ENCODE peak calls at places on chromosomes 4 and X, in four cellular contexts. One of them, this sample, is unnamed.

GRCh38 chr4:71338846-71339593 is at the start of gene SLC4A4:
- DNase-seq in K562: no peak
- DNase-seq in HepG2: no peak
- DNase-seq in GM12878: peak; percentile 70
- DNase-seq in this sample: no peak

GRCh38 chr4:147103403-147103946 is 157.8 kb upstream of the TTC29 start:
- DNase-seq in K562: no peak
- DNase-seq in HepG2: no peak
- DNase-seq in GM12878: no peak
- DNase-seq in this sample: no peak

GRCh38 chr4:37415845-37416369 is 171.4 kb downstream of the NWD2 start:
- DNase-seq in K562: no peak
- DNase-seq in HepG2: no peak
- DNase-seq in GM12878: no peak
- DNase-seq in this sample: no peak

GRCh38 chr4:1452431-1453051 is 46.3 kb upstream of the NKX1-1 start:
- DNase-seq in K562: no peak
- DNase-seq in HepG2: no peak
- DNase-seq in GM12878: no peak
- DNase-seq in this sample: no peak

GRCh38 chr4:8001564-8002355 is 62.1 kb upstream of the AFAP1 start:
- DNase-seq in K562: no peak
- DNase-seq in HepG2: no peak
- DNase-seq in GM12878: no peak
- DNase-seq in this sample: no peak

GRCh38 chr4:120156115-120156718 is 89.6 kb upstream of the MAD2L1 start:
- DNase-seq in K562: peak; percentile 9
- DNase-seq in HepG2: peak; percentile 58
- DNase-seq in GM12878: peak; percentile 7
- DNase-seq in this sample: peak; percentile 1

GRCh38 chr4:28926156-28926555 is 1794.0 kb upstream of the PCDH7 start:
- DNase-seq in K562: no peak
- DNase-seq in HepG2: no peak
- DNase-seq in GM12878: no peak
- DNase-seq in this sample: no peak

GRCh38 chr4:177974461-177974860 is 532.2 kb upstream of the AGA start:
- DNase-seq in K562: no peak
- DNase-seq in HepG2: no peak
- DNase-seq in GM12878: no peak
- DNase-seq in this sample: no peak

GRCh38 chr4:22493523-22493922 is 22.3 kb downstream of the ADGRA3 start:
- DNase-seq in K562: no peak
- DNase-seq in HepG2: no peak
- DNase-seq in GM12878: no peak
- DNase-seq in this sample: no peak

GRCh38 chr4:1043658-1044468 is 32.4 kb downstream of the FGFRL1 start:
- DNase-seq in K562: peak; percentile 95
- DNase-seq in HepG2: peak; percentile 84
- DNase-seq in GM12878: no peak
- DNase-seq in this sample: no peak

GRCh38 chr4:1566838-1567518 is 117.1 kb downstream of the FAM53A start:
- DNase-seq in K562: no peak
- DNase-seq in HepG2: no peak
- DNase-seq in GM12878: no peak
- DNase-seq in this sample: peak; percentile 74

GRCh38 chr4:80340036-80340435 is 4.5 kb downstream of the CFAP299 start:
- DNase-seq in K562: no peak
- DNase-seq in HepG2: no peak
- DNase-seq in GM12878: no peak
- DNase-seq in this sample: no peak

GRCh38 chr4:4968161-4968757 is 51.0 kb downstream of the CYTL1 start:
- DNase-seq in K562: no peak
- DNase-seq in HepG2: no peak
- DNase-seq in GM12878: no peak
- DNase-seq in this sample: no peak

GRCh38 chr4:182265881-182266280 is 22.7 kb downstream of the TENM3 start:
- DNase-seq in K562: no peak
- DNase-seq in HepG2: peak; percentile 9
- DNase-seq in GM12878: no peak
- DNase-seq in this sample: no peak

GRCh38 chrX:152817082-152817744 is 13.3 kb downstream of the CETN2 start:
- DNase-seq in K562: peak; percentile 68
- DNase-seq in HepG2: no peak
- DNase-seq in GM12878: no peak
- DNase-seq in this sample: peak; percentile 43

GRCh38 chr4:40990202-40990898 is 224.0 kb downstream of the APBB2 start:
- DNase-seq in K562: no peak
- DNase-seq in HepG2: peak; percentile 25
- DNase-seq in GM12878: peak; percentile 53
- DNase-seq in this sample: no peak

GRCh38 chrX:41781500-41781899 is 57.5 kb downstream of the GPR82 start:
- DNase-seq in K562: peak; percentile 15
- DNase-seq in HepG2: peak; percentile 36
- DNase-seq in GM12878: no peak
- DNase-seq in this sample: peak; percentile 36

GRCh38 chr4:7398104-7398423 is 36.7 kb downstream of the PSAPL1 start:
- DNase-seq in K562: no peak
- DNase-seq in HepG2: no peak
- DNase-seq in GM12878: no peak
- DNase-seq in this sample: peak; percentile 76

GRCh38 chr4:5632571-5632970 is 75.8 kb downstream of the EVC2 start:
- DNase-seq in K562: no peak
- DNase-seq in HepG2: no peak
- DNase-seq in GM12878: no peak
- DNase-seq in this sample: no peak

GRCh38 chr4:39855909-39856512 is 121.7 kb downstream of the PDS5A start:
- DNase-seq in K562: peak; percentile 6
- DNase-seq in HepG2: no peak
- DNase-seq in GM12878: no peak
- DNase-seq in this sample: no peak

GRCh38 chrX:38066934-38067333 is 60.6 kb downstream of the SYTL5 start:
- DNase-seq in K562: peak; percentile 4
- DNase-seq in HepG2: no peak
- DNase-seq in GM12878: no peak
- DNase-seq in this sample: no peak

GRCh38 chr4:93285346-93285745 is 543.2 kb upstream of the ATOH1 start:
- DNase-seq in K562: no peak
- DNase-seq in HepG2: no peak
- DNase-seq in GM12878: no peak
- DNase-seq in this sample: no peak

GRCh38 chrX:65690057-65690855 is 22.8 kb downstream of the MSN start:
- DNase-seq in K562: no peak
- DNase-seq in HepG2: no peak
- DNase-seq in GM12878: no peak
- DNase-seq in this sample: no peak

GRCh38 chr4:54213812-54214211 is 15.3 kb upstream of the PDGFRA start:
- DNase-seq in K562: no peak
- DNase-seq in HepG2: no peak
- DNase-seq in GM12878: no peak
- DNase-seq in this sample: no peak

GRCh38 chrX:7586126-7586525 is 256.8 kb upstream of the VCX start:
- DNase-seq in K562: no peak
- DNase-seq in HepG2: peak; percentile 1
- DNase-seq in GM12878: no peak
- DNase-seq in this sample: peak; percentile 20

GRCh38 chrX:130228871-130229270 is 39.8 kb downstream of the ZNF280C start:
- DNase-seq in K562: no peak
- DNase-seq in HepG2: no peak
- DNase-seq in GM12878: no peak
- DNase-seq in this sample: no peak

GRCh38 chrX:122641826-122642225 is 542.3 kb upstream of the GRIA3 start:
- DNase-seq in K562: no peak
- DNase-seq in HepG2: no peak
- DNase-seq in GM12878: no peak
- DNase-seq in this sample: no peak

GRCh38 chrX:53242310-53242709 is 17.3 kb upstream of the KDM5C start:
- DNase-seq in K562: no peak
- DNase-seq in HepG2: no peak
- DNase-seq in GM12878: no peak
- DNase-seq in this sample: no peak

GRCh38 chrX:149570668-149571067 is 16.6 kb downstream of the MAGEA9B start:
- DNase-seq in K562: peak; percentile 2
- DNase-seq in HepG2: no peak
- DNase-seq in GM12878: no peak
- DNase-seq in this sample: no peak
- TF ChIP-seq FOXM1 in K562: no peak
- TF ChIP-seq FOXM1 in HepG2: no peak
- TF ChIP-seq FOXM1 in GM12878: no peak
- TF ChIP-seq FOXM1 in this sample: no peak

GRCh38 chr4:12409507-12410190 is 981.0 kb upstream of the HS3ST1 start:
- DNase-seq in K562: no peak
- DNase-seq in HepG2: no peak
- DNase-seq in GM12878: no peak
- DNase-seq in this sample: no peak
- TF ChIP-seq YY1 in K562: no peak
- TF ChIP-seq YY1 in HepG2: no peak
- TF ChIP-seq YY1 in GM12878: no peak
- TF ChIP-seq YY1 in this sample: no peak

DNA sequence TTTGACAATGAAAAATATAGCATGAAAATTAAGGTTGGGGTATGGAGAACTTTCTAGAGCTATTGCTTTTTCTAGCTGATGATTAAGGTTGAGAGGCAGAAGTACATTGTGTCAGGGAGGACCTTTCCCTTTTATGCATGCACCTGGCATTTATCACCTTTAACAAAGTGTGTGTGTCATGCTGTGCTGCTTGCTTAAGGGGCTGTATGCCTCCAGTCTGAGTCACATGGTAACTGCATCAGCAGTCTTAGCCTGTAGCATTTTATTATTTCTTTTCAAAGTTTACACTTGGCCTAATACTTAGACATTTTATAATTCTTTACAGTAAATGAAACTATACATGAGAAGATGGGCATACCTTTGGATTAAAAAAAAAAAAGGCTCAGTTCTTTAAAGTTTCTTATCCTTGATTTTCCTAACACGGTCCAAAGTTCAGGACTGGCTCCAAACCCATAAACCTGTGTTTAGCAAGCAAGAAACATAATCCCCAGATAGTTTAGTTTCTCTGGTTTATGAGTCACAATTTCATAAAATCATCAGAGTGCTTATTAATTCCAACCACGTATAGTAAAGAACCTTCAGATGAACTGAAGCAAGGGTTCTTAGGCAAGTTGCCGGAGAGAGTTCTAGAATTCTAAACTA is 14.5 kb downstream of the NPNT start:
- DNase-seq in K562: no peak
- DNase-seq in HepG2: no peak
- DNase-seq in GM12878: no peak
- DNase-seq in this sample: no peak
- TF ChIP-seq FOXM1 in K562: no peak
- TF ChIP-seq FOXM1 in HepG2: no peak
- TF ChIP-seq FOXM1 in GM12878: no peak
- TF ChIP-seq FOXM1 in this sample: no peak

DNA sequence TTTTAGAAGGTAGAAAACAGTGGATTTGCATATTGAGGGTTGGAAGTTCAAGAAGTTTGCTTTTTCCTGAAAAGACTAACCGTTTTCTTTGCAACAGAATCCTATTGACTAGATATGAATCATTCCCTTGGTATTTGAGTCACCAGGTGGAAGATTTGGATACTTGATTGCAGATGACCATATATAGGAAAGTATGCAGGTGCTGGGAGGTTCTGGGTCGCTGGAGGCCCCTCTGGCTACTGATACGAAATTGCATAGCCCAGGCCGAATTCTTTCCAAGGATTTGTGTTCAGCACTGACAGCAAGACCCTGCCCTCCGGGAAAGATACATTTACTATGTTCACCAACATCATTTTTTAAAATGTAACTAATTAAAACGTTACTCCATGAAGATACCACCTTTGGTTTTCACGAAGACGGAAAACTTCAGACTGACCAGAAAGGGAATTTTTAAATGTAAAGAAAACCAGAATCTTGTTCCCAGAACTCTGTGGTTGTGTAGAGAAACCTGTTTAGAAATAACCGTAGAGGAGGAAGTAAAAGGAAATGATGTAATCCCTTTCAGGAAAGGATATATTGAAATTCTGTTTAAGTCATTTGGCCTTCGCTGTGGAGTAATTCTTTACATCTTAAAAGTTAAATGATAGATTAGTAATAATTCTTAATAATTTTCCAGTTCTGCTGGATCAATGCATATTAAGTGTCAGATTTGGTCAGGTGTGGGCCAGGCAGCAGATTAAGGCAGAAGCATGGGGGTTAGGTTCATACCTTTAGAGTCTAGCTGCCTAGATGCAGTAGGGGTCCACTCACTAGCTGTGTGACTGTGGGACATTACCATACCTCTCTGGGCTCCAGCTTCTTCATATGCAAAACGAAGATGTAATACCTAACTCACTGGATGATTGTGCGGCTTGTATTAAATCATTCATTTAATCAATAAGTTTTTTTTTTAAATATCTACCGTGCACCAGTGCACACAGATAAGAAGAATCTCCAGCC is 1.1 kb downstream of the ANXA3 start:
- DNase-seq in K562: no peak
- DNase-seq in HepG2: peak; percentile 67
- DNase-seq in GM12878: no peak
- DNase-seq in this sample: no peak
- TF ChIP-seq YY1 in K562: no peak
- TF ChIP-seq YY1 in HepG2: no peak
- TF ChIP-seq YY1 in GM12878: no peak
- TF ChIP-seq YY1 in this sample: no peak

GRCh38 chrX:124388562-124388961 is 42.2 kb downstream of the SH2D1A start:
- DNase-seq in K562: peak; percentile 42
- DNase-seq in HepG2: peak; percentile 9
- DNase-seq in GM12878: no peak
- DNase-seq in this sample: peak; percentile 21
- TF ChIP-seq FOXM1 in K562: no peak
- TF ChIP-seq FOXM1 in HepG2: no peak
- TF ChIP-seq FOXM1 in GM12878: no peak
- TF ChIP-seq FOXM1 in this sample: no peak

DNA sequence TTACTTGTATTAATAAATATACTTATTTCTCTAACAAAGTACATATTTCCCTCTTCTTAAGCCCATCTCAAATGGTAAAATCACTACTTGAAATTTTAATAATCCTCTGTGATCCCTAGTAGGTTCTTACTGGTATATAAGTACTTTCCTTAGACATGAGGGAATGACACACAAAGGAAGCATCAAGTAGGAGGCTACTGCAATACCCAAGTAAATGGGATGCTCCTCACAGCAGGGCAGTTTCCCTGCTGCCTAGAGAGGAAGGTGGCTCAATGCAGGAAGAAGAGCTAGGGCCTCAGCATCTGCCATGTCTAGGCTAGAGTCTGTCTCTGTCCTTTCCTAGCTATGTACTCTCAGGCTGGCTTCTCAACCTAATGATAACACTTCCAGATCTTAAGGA is 122.1 kb upstream of the DIPK2B start:
- DNase-seq in K562: no peak
- DNase-seq in HepG2: no peak
- DNase-seq in GM12878: no peak
- DNase-seq in this sample: no peak
- TF ChIP-seq YY1 in K562: no peak
- TF ChIP-seq YY1 in HepG2: no peak
- TF ChIP-seq YY1 in GM12878: no peak
- TF ChIP-seq YY1 in this sample: no peak

GRCh38 chr4:143025111-143025704 is 159.5 kb upstream of the USP38 start:
- DNase-seq in K562: no peak
- DNase-seq in HepG2: peak; percentile 9
- DNase-seq in GM12878: no peak
- DNase-seq in this sample: no peak
- TF ChIP-seq FOXM1 in K562: no peak
- TF ChIP-seq FOXM1 in HepG2: no peak
- TF ChIP-seq FOXM1 in GM12878: no peak
- TF ChIP-seq FOXM1 in this sample: no peak